ENCODE peak calls at places on chromosomes 5 and 9, in eight cellular contexts. One of them, this sample, is unnamed.

GRCh38 chr9:72539824-72540347 is 18.5 kb downstream of the TMC1 start:
- ATAC-seq in pancreas: peak; percentile 28
- ATAC-seq in thoracic aorta: no peak
- ATAC-seq in right cardiac atrium: no peak
- ATAC-seq in CD8-positive, alpha-beta T cell: no peak
- ATAC-seq in aorta: no peak
- ATAC-seq in lower lobe of right lung: no peak
- ATAC-seq in gastrocnemius medialis: no peak
- ATAC-seq in this sample: no peak

GRCh38 chr9:88722753-88723152 is 187.8 kb downstream of the NXNL2 start:
- ATAC-seq in pancreas: no peak
- ATAC-seq in thoracic aorta: no peak
- ATAC-seq in right cardiac atrium: no peak
- ATAC-seq in CD8-positive, alpha-beta T cell: no peak
- ATAC-seq in aorta: no peak
- ATAC-seq in lower lobe of right lung: no peak
- ATAC-seq in gastrocnemius medialis: no peak
- ATAC-seq in this sample: no peak

GRCh38 chr5:149224282-149224681 is 47.4 kb upstream of the AFAP1L1 start:
- ATAC-seq in pancreas: no peak
- ATAC-seq in thoracic aorta: no peak
- ATAC-seq in right cardiac atrium: peak; percentile 62
- ATAC-seq in CD8-positive, alpha-beta T cell: no peak
- ATAC-seq in aorta: no peak
- ATAC-seq in lower lobe of right lung: peak; percentile 53
- ATAC-seq in gastrocnemius medialis: no peak
- ATAC-seq in this sample: no peak

GRCh38 chr5:73495772-73496346 is 2.4 kb upstream of the BTF3 start:
- ATAC-seq in pancreas: no peak
- ATAC-seq in thoracic aorta: no peak
- ATAC-seq in right cardiac atrium: no peak
- ATAC-seq in CD8-positive, alpha-beta T cell: no peak
- ATAC-seq in aorta: no peak
- ATAC-seq in lower lobe of right lung: no peak
- ATAC-seq in gastrocnemius medialis: no peak
- ATAC-seq in this sample: no peak

GRCh38 chr5:157369507-157369906 is 90.5 kb upstream of the NIPAL4 start:
- ATAC-seq in pancreas: no peak
- ATAC-seq in thoracic aorta: no peak
- ATAC-seq in right cardiac atrium: no peak
- ATAC-seq in CD8-positive, alpha-beta T cell: no peak
- ATAC-seq in aorta: no peak
- ATAC-seq in lower lobe of right lung: no peak
- ATAC-seq in gastrocnemius medialis: no peak
- ATAC-seq in this sample: no peak

GRCh38 chr5:87069311-87069710 is 198.4 kb upstream of the RASA1 start:
- ATAC-seq in pancreas: no peak
- ATAC-seq in thoracic aorta: no peak
- ATAC-seq in right cardiac atrium: no peak
- ATAC-seq in CD8-positive, alpha-beta T cell: no peak
- ATAC-seq in aorta: no peak
- ATAC-seq in lower lobe of right lung: no peak
- ATAC-seq in gastrocnemius medialis: no peak
- ATAC-seq in this sample: no peak

GRCh38 chr5:43572357-43572756 is 15.5 kb upstream of the PAIP1 start:
- ATAC-seq in pancreas: no peak
- ATAC-seq in thoracic aorta: no peak
- ATAC-seq in right cardiac atrium: peak; percentile 77
- ATAC-seq in CD8-positive, alpha-beta T cell: no peak
- ATAC-seq in aorta: no peak
- ATAC-seq in lower lobe of right lung: no peak
- ATAC-seq in gastrocnemius medialis: peak; percentile 97
- ATAC-seq in this sample: no peak

GRCh38 chr5:59124983-59125960 is 542.4 kb downstream of the RAB3C start:
- ATAC-seq in pancreas: no peak
- ATAC-seq in thoracic aorta: no peak
- ATAC-seq in right cardiac atrium: no peak
- ATAC-seq in CD8-positive, alpha-beta T cell: no peak
- ATAC-seq in aorta: no peak
- ATAC-seq in lower lobe of right lung: no peak
- ATAC-seq in gastrocnemius medialis: peak; percentile 11
- ATAC-seq in this sample: no peak

GRCh38 chr5:122022966-122023365 is 55.1 kb downstream of the LOX start:
- ATAC-seq in pancreas: no peak
- ATAC-seq in thoracic aorta: no peak
- ATAC-seq in right cardiac atrium: no peak
- ATAC-seq in CD8-positive, alpha-beta T cell: no peak
- ATAC-seq in aorta: no peak
- ATAC-seq in lower lobe of right lung: no peak
- ATAC-seq in gastrocnemius medialis: no peak
- ATAC-seq in this sample: no peak

GRCh38 chr9:39588056-39588814 is 232.8 kb downstream of the SPATA31A1 start:
- ATAC-seq in pancreas: peak; percentile 38
- ATAC-seq in thoracic aorta: peak; percentile 72
- ATAC-seq in right cardiac atrium: peak; percentile 35
- ATAC-seq in CD8-positive, alpha-beta T cell: no peak
- ATAC-seq in aorta: peak; percentile 61
- ATAC-seq in lower lobe of right lung: no peak
- ATAC-seq in gastrocnemius medialis: no peak
- ATAC-seq in this sample: no peak

DNA sequence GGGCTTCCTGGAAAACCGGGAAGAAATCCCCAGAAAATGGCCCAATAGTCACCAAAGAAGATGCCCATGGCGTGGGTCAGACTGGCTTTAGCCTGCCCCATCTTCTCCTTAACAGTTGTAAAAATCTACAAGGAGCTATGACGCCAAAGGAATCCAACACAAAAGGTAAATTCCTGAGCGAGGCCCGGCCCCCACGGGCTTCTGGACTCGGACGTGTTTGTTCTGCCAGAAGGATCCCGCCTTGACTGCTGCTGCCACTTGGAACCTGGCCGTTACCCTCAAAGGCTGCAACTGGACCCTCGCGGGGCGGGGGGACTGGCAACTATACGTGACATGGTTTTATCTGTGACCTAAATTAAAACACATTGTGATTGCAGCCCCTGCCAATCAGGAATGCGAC is 54.5 kb upstream of the UBAC1 start:
- ATAC-seq in pancreas: no peak
- ATAC-seq in thoracic aorta: no peak
- ATAC-seq in right cardiac atrium: no peak
- ATAC-seq in CD8-positive, alpha-beta T cell: no peak
- ATAC-seq in aorta: no peak
- ATAC-seq in lower lobe of right lung: peak; percentile 13
- ATAC-seq in gastrocnemius medialis: no peak
- ATAC-seq in this sample: no peak
- H3K4me1 ChIP-seq in pancreas: no peaks in the 10 kb centered on the region
- H3K4me1 ChIP-seq in thoracic aorta: peaks cover 16% of the 10 kb centered on the region
- H3K4me1 ChIP-seq in right cardiac atrium: peaks cover 5% of the 10 kb centered on the region
- H3K4me1 ChIP-seq in CD8-positive, alpha-beta T cell: no peaks in the 10 kb centered on the region
- H3K4me1 ChIP-seq in aorta: no peaks in the 10 kb centered on the region
- H3K4me1 ChIP-seq in lower lobe of right lung: peaks cover 49% of the 10 kb centered on the region
- H3K4me1 ChIP-seq in gastrocnemius medialis: peaks cover 17% of the 10 kb centered on the region
- H3K4me1 ChIP-seq in this sample: peaks cover 94% of the 10 kb centered on the region

GRCh38 chr5:150301901-150302300 is 804 bp downstream of the ARSI start:
- ATAC-seq in pancreas: no peak
- ATAC-seq in thoracic aorta: no peak
- ATAC-seq in right cardiac atrium: no peak
- ATAC-seq in CD8-positive, alpha-beta T cell: no peak
- ATAC-seq in aorta: no peak
- ATAC-seq in lower lobe of right lung: no peak
- ATAC-seq in gastrocnemius medialis: no peak
- ATAC-seq in this sample: no peak
- H3K4me3 ChIP-seq in pancreas: peak overlapping the region; percentile 47
- H3K4me3 ChIP-seq in thoracic aorta: peak overlapping the region; percentile 72
- H3K4me3 ChIP-seq in right cardiac atrium: peak overlapping the region; percentile 16
- H3K4me3 ChIP-seq in CD8-positive, alpha-beta T cell: no peak overlapping the region
- H3K4me3 ChIP-seq in aorta: no peak overlapping the region
- H3K4me3 ChIP-seq in lower lobe of right lung: peak overlapping the region; percentile 49
- H3K4me3 ChIP-seq in gastrocnemius medialis: no peak overlapping the region
- H3K4me3 ChIP-seq in this sample: peak overlapping the region; percentile 18

GRCh38 chr5:52895572-52896296 is 93.4 kb upstream of the ITGA2 start:
- ATAC-seq in pancreas: no peak
- ATAC-seq in thoracic aorta: no peak
- ATAC-seq in right cardiac atrium: no peak
- ATAC-seq in CD8-positive, alpha-beta T cell: no peak
- ATAC-seq in aorta: no peak
- ATAC-seq in lower lobe of right lung: no peak
- ATAC-seq in gastrocnemius medialis: no peak
- ATAC-seq in this sample: no peak
- H3K27ac ChIP-seq in pancreas: no peak overlapping the region
- H3K27ac ChIP-seq in thoracic aorta: peak overlapping the region; percentile 79
- H3K27ac ChIP-seq in right cardiac atrium: peak overlapping the region; percentile 27
- H3K27ac ChIP-seq in CD8-positive, alpha-beta T cell: no peak overlapping the region
- H3K27ac ChIP-seq in aorta: no peak overlapping the region
- H3K27ac ChIP-seq in lower lobe of right lung: peak overlapping the region; percentile 52
- H3K27ac ChIP-seq in gastrocnemius medialis: peak overlapping the region; percentile 33
- H3K27ac ChIP-seq in this sample: peak overlapping the region; percentile 53

GRCh38 chr9:129139233-129139992 is 28.2 kb downstream of the PTPA start:
- ATAC-seq in pancreas: peak; percentile 81
- ATAC-seq in thoracic aorta: peak; percentile 41
- ATAC-seq in right cardiac atrium: peak; percentile 63
- ATAC-seq in CD8-positive, alpha-beta T cell: peak; percentile 63
- ATAC-seq in aorta: peak; percentile 86
- ATAC-seq in lower lobe of right lung: peak; percentile 82
- ATAC-seq in gastrocnemius medialis: peak; percentile 64
- ATAC-seq in this sample: peak; percentile 44

GRCh38 chr9:129141066-129142041 is 30.1 kb downstream of the PTPA start:
- ATAC-seq in pancreas: peak; percentile 20
- ATAC-seq in thoracic aorta: no peak
- ATAC-seq in right cardiac atrium: peak; percentile 10
- ATAC-seq in CD8-positive, alpha-beta T cell: no peak
- ATAC-seq in aorta: peak; percentile 13
- ATAC-seq in lower lobe of right lung: no peak
- ATAC-seq in gastrocnemius medialis: no peak
- ATAC-seq in this sample: peak; percentile 10

GRCh38 chr9:129142115-129142514 is 30.9 kb downstream of the PTPA start:
- ATAC-seq in pancreas: no peak
- ATAC-seq in thoracic aorta: no peak
- ATAC-seq in right cardiac atrium: no peak
- ATAC-seq in CD8-positive, alpha-beta T cell: no peak
- ATAC-seq in aorta: no peak
- ATAC-seq in lower lobe of right lung: no peak
- ATAC-seq in gastrocnemius medialis: no peak
- ATAC-seq in this sample: no peak

GRCh38 chr9:129139993-129140396 is 28.8 kb downstream of the PTPA start:
- ATAC-seq in pancreas: peak; percentile 81
- ATAC-seq in thoracic aorta: peak; percentile 62
- ATAC-seq in right cardiac atrium: peak; percentile 81
- ATAC-seq in CD8-positive, alpha-beta T cell: peak; percentile 89
- ATAC-seq in aorta: peak; percentile 89
- ATAC-seq in lower lobe of right lung: peak; percentile 87
- ATAC-seq in gastrocnemius medialis: peak; percentile 82
- ATAC-seq in this sample: peak; percentile 84

GRCh38 chr9:129140397-129141065 is 29.3 kb downstream of the PTPA start:
- ATAC-seq in pancreas: peak; percentile 39
- ATAC-seq in thoracic aorta: no peak
- ATAC-seq in right cardiac atrium: peak; percentile 9
- ATAC-seq in CD8-positive, alpha-beta T cell: peak; percentile 6
- ATAC-seq in aorta: peak; percentile 3
- ATAC-seq in lower lobe of right lung: peak; percentile 21
- ATAC-seq in gastrocnemius medialis: peak; percentile 7
- ATAC-seq in this sample: no peak
- H3K4me1 ChIP-seq in pancreas: peaks cover 51% of the 10 kb centered on the region
- H3K4me1 ChIP-seq in thoracic aorta: peaks cover 84% of the 10 kb centered on the region
- H3K4me1 ChIP-seq in right cardiac atrium: peaks cover 26% of the 10 kb centered on the region
- H3K4me1 ChIP-seq in CD8-positive, alpha-beta T cell: peaks cover 36% of the 10 kb centered on the region
- H3K4me1 ChIP-seq in aorta: peaks cover 4% of the 10 kb centered on the region
- H3K4me1 ChIP-seq in lower lobe of right lung: peaks cover 83% of the 10 kb centered on the region
- H3K4me1 ChIP-seq in gastrocnemius medialis: peaks cover 72% of the 10 kb centered on the region
- H3K4me1 ChIP-seq in this sample: peaks cover 14% of the 10 kb centered on the region

GRCh38 chr5:50440651-50441478 is at the start of gene EMB:
- ATAC-seq in pancreas: peak; percentile 92
- ATAC-seq in thoracic aorta: no peak
- ATAC-seq in right cardiac atrium: peak; percentile 91
- ATAC-seq in CD8-positive, alpha-beta T cell: peak; percentile 67
- ATAC-seq in aorta: peak; percentile 65
- ATAC-seq in lower lobe of right lung: peak; percentile 94
- ATAC-seq in gastrocnemius medialis: no peak
- ATAC-seq in this sample: peak; percentile 61
- H3K4me3 ChIP-seq in pancreas: peak within 1 kb of the TSS; percentile 52
- H3K4me3 ChIP-seq in thoracic aorta: peak within 1 kb of the TSS; percentile 76
- H3K4me3 ChIP-seq in right cardiac atrium: peak within 1 kb of the TSS; percentile 43
- H3K4me3 ChIP-seq in CD8-positive, alpha-beta T cell: peak within 1 kb of the TSS; percentile 75
- H3K4me3 ChIP-seq in aorta: peak within 1 kb of the TSS; percentile 3
- H3K4me3 ChIP-seq in lower lobe of right lung: peak within 1 kb of the TSS; percentile 62
- H3K4me3 ChIP-seq in gastrocnemius medialis: peak within 1 kb of the TSS; percentile 36
- H3K4me3 ChIP-seq in this sample: peak within 1 kb of the TSS; percentile 41

GRCh38 chr5:88140396-88140862 is 128.2 kb downstream of the TMEM161B start:
- ATAC-seq in pancreas: no peak
- ATAC-seq in thoracic aorta: no peak
- ATAC-seq in right cardiac atrium: no peak
- ATAC-seq in CD8-positive, alpha-beta T cell: no peak
- ATAC-seq in aorta: no peak
- ATAC-seq in lower lobe of right lung: no peak
- ATAC-seq in gastrocnemius medialis: no peak
- ATAC-seq in this sample: no peak
- H3K27ac ChIP-seq in pancreas: no peak overlapping the region
- H3K27ac ChIP-seq in thoracic aorta: peak overlapping the region; percentile 79
- H3K27ac ChIP-seq in right cardiac atrium: no peak overlapping the region
- H3K27ac ChIP-seq in CD8-positive, alpha-beta T cell: no peak overlapping the region
- H3K27ac ChIP-seq in aorta: no peak overlapping the region
- H3K27ac ChIP-seq in lower lobe of right lung: no peak overlapping the region
- H3K27ac ChIP-seq in gastrocnemius medialis: no peak overlapping the region
- H3K27ac ChIP-seq in this sample: peak overlapping the region; percentile 68

DNA sequence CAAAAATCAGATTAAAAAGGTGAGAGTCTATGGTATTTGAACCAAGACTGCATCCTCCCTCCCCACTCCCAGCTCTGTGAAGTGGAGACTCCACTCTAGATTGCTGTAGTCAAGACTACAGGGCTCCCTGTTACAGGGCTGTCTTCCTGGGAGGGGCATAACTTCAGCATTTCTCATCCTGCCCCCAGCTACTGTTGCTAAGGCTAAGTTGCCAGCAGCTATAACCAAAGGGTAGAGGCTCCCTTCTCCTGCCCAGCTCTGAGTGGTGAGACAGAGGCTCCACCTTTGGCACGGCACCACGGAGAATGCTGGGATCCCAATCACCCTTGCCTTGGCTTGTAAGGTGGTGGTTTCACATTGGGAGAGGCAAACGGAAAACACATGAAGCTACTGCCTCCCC is 39.2 kb upstream of the GCNT4 start:
- ATAC-seq in pancreas: no peak
- ATAC-seq in thoracic aorta: no peak
- ATAC-seq in right cardiac atrium: no peak
- ATAC-seq in CD8-positive, alpha-beta T cell: no peak
- ATAC-seq in aorta: no peak
- ATAC-seq in lower lobe of right lung: no peak
- ATAC-seq in gastrocnemius medialis: no peak
- ATAC-seq in this sample: no peak
- H3K4me1 ChIP-seq in pancreas: no peaks in the 10 kb centered on the region
- H3K4me1 ChIP-seq in thoracic aorta: no peaks in the 10 kb centered on the region
- H3K4me1 ChIP-seq in right cardiac atrium: no peaks in the 10 kb centered on the region
- H3K4me1 ChIP-seq in CD8-positive, alpha-beta T cell: no peaks in the 10 kb centered on the region
- H3K4me1 ChIP-seq in aorta: no peaks in the 10 kb centered on the region
- H3K4me1 ChIP-seq in lower lobe of right lung: no peaks in the 10 kb centered on the region
- H3K4me1 ChIP-seq in gastrocnemius medialis: no peaks in the 10 kb centered on the region
- H3K4me1 ChIP-seq in this sample: no peaks in the 10 kb centered on the region